ENCODE peak calls at places on chromosomes 13 and 19, in six cellular contexts. D, Q, H, N, Z and B are unnamed samples.

GRCh38 chr19:34734601-34735103 is 609 bp downstream of the ZNF181 start:
- DNase-seq in D (no peak), Q (no peak), H (no peak), N (no peak), Z (no peak), B (no peak)

GRCh38 chr19:24062222-24062621 is 24.8 kb upstream of the ZNF254 start:
- DNase-seq in D (no peak), Q (peak), H (no peak), N (no peak), Z (no peak), B (no peak)

GRCh38 chr13:23020246-23020843 is 160.4 kb upstream of the SGCG start:
- DNase-seq in D (no peak), Q (peak), H (no peak), N (peak), Z (no peak), B (no peak)

GRCh38 chr13:101942535-101943157 is 459.2 kb downstream of the FGF14 start:
- DNase-seq in D (no peak), Q (no peak), H (no peak), N (no peak), Z (no peak), B (no peak)

GRCh38 chr13:40432018-40432978 is 234.1 kb downstream of the FOXO1 start:
- DNase-seq in D (no peak), Q (no peak), H (no peak), N (no peak), Z (no peak), B (no peak)

GRCh38 chr19:47377801-47378200 is 28.7 kb downstream of the DHX34 start:
- DNase-seq in D (no peak), Q (no peak), H (no peak), N (peak), Z (no peak), B (no peak)

GRCh38 chr19:54345938-54346386 is 7.0 kb upstream of the LILRA4 start:
- DNase-seq in D (peak), Q (no peak), H (no peak), N (no peak), Z (no peak), B (no peak)

GRCh38 chr13:86020350-86021002 is 221.3 kb upstream of the SLITRK6 start:
- DNase-seq in D (no peak), Q (peak), H (no peak), N (no peak), Z (no peak), B (no peak)

GRCh38 chr19:10758978-10759377 is 41.1 kb downstream of the DNM2 start:
- DNase-seq in D (no peak), Q (no peak), H (no peak), N (no peak), Z (no peak), B (no peak)

GRCh38 chr13:31221057-31221456 is 21.3 kb downstream of the B3GLCT start:
- DNase-seq in D (no peak), Q (no peak), H (no peak), N (no peak), Z (no peak), B (no peak)

GRCh38 chr13:34035676-34036325 is 217.9 kb downstream of the RFC3 start:
- DNase-seq in D (no peak), Q (peak), H (no peak), N (no peak), Z (no peak), B (no peak)

GRCh38 chr19:4759388-4760284 is 31.9 kb upstream of the FEM1A start:
- DNase-seq in D (no peak), Q (peak), H (peak), N (peak), Z (peak), B (peak)

GRCh38 chr13:112894673-112895481 is 74.1 kb upstream of the MCF2L start:
- DNase-seq in D (peak), Q (peak), H (peak), N (no peak), Z (no peak), B (no peak)

GRCh38 chr13:41533266-41533665 is 75.9 kb downstream of the RGCC start:
- DNase-seq in D (no peak), Q (no peak), H (no peak), N (no peak), Z (no peak), B (no peak)

GRCh38 chr19:53844849-53845246 is 20.7 kb upstream of the NLRP12 start:
- DNase-seq in D (no peak), Q (no peak), H (no peak), N (no peak), Z (no peak), B (no peak)

GRCh38 chr13:75324413-75324940 is 157.5 kb downstream of the TBC1D4 start:
- DNase-seq in D (no peak), Q (no peak), H (no peak), N (no peak), Z (no peak), B (no peak)

GRCh38 chr13:66835040-66835628 is 395.0 kb downstream of the PCDH9 start:
- DNase-seq in D (no peak), Q (no peak), H (peak), N (peak), Z (peak), B (no peak)

GRCh38 chr19:38003427-38004099 is 96.6 kb downstream of the SIPA1L3 start:
- DNase-seq in D (no peak), Q (peak), H (peak), N (peak), Z (peak), B (peak)

GRCh38 chr13:106176103-106176502 is 359.4 kb downstream of the EFNB2 start:
- DNase-seq in D (no peak), Q (peak), H (no peak), N (no peak), Z (no peak), B (no peak)

GRCh38 chr19:10784257-10784656 is 51.8 kb downstream of the TMED1 start:
- DNase-seq in D (no peak), Q (no peak), H (no peak), N (no peak), Z (no peak), B (peak)

GRCh38 chr19:6947745-6948144 is 60.4 kb downstream of the ADGRE1 start:
- DNase-seq in D (no peak), Q (peak), H (no peak), N (no peak), Z (no peak), B (no peak)

GRCh38 chr19:3517638-3518037 is 11.5 kb downstream of the FZR1 start:
- DNase-seq in D (no peak), Q (no peak), H (no peak), N (no peak), Z (no peak), B (no peak)

GRCh38 chr19:55579766-55580621 is 654 bp downstream of the ZNF579 start:
- DNase-seq in D (no peak), Q (peak), H (no peak), N (no peak), Z (no peak), B (no peak)

GRCh38 chr13:39516140-39516539 is 86.9 kb downstream of the LHFPL6 start:
- DNase-seq in D (no peak), Q (peak), H (no peak), N (no peak), Z (no peak), B (no peak)

GRCh38 chr19:29658221-29658991 is 6.9 kb upstream of the PLEKHF1 start:
- DNase-seq in D (no peak), Q (no peak), H (no peak), N (no peak), Z (no peak), B (no peak)

GRCh38 chr13:73731564-73731963 is 402.6 kb downstream of the KLF12 start:
- DNase-seq in D (no peak), Q (no peak), H (no peak), N (no peak), Z (no peak), B (no peak)